ENCODE peak calls at places on chromosomes 5 and 9, in five cellular contexts. T, S, Q, D and X are unnamed samples.
A peak's percentile ranks its signal among the peaks of the same experiment; 100 is the strongest.

GRCh38 chr5:1008451-1009358 is at the start of gene NKD2:
- DNase-seq in T (peak; percentile 29), Q (peak; percentile 8), S (peak; percentile 25), D (peak; percentile 50), X (no peak)

GRCh38 chr5:138344887-138345622 is 7.0 kb downstream of the FAM53C start:
- DNase-seq in D (no peak), Q (no peak), T (no peak), S (no peak), X (no peak)

GRCh38 chr5:125083932-125084331 is 337.5 kb upstream of the ZNF608 start:
- DNase-seq in S (no peak), D (no peak), Q (no peak), T (no peak), X (peak; percentile 49)

GRCh38 chr9:133564451-133564850 is 29.9 kb downstream of the ADAMTSL2 start:
- DNase-seq in D (no peak), T (no peak), Q (no peak), S (no peak), X (no peak)

GRCh38 chr9:61673664-61674381 is 484.0 kb downstream of the SPATA31A7 start:
- DNase-seq in Q (no peak), S (no peak), D (no peak), T (no peak), X (no peak)

GRCh38 chr5:126976520-126977172 is 53.7 kb downstream of the MARCHF3 start:
- DNase-seq in T (no peak), D (no peak), S (no peak), Q (no peak), X (no peak)

GRCh38 chr5:143224672-143225071 is 178.8 kb downstream of the NR3C1 start:
- DNase-seq in Q (no peak), T (no peak), D (no peak), S (no peak), X (no peak)

GRCh38 chr9:4012446-4012845 is 287.4 kb downstream of the GLIS3 start:
- DNase-seq in D (no peak), T (no peak), S (no peak), Q (no peak), X (no peak)

GRCh38 chr9:87739546-87739945 is 13.6 kb downstream of the CTSL start:
- DNase-seq in Q (no peak), T (no peak), S (no peak), D (no peak), X (no peak)

GRCh38 chr5:1763548-1763911 is 36.1 kb downstream of the MRPL36 start:
- DNase-seq in S (no peak), D (no peak), Q (peak; percentile 11), T (peak; percentile 52), X (no peak)

GRCh38 chr5:31581498-31582099 is 49.5 kb downstream of the C5orf22 start:
- DNase-seq in Q (no peak), T (peak; percentile 46), D (no peak), S (no peak), X (peak; percentile 13)

DNA sequence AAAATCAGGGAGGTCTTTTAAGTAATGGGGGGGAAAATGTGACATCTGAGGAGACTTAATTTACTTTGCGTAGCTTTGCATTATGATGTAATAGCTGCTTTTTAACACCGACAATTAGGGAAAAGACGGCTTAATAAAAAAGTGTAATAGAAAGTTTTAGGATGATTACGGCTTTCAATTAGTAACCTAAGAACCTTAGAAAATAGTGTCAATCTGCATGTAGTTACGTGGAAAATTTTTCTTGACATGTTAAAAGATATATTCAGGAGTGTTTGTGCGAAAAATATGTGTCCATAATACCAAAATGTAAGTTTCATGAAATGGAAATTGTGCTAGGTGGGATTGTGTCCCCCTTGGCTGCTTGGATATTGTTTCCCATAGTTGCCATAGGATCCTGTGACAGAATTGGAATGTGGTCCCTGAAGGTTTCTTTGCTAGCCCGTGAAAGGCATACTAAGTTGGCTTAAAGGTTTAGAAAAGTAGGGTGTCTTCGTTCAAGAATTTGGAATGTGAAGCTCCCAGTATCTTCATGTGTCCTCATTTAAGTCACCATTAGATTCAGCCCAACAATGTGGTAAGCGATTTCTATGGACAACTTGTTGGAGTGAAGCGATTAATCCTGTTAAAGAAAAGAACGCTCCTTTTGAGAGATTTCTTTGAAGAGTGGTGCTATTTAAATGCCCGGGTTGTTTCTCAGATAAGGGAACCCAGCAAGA is 1.9 kb downstream of the RGMB start:
- DNase-seq in T (no peak), S (no peak), D (no peak), Q (no peak), X (no peak)
- H3K4me1 ChIP-seq in T (peaks cover 22% of the 10 kb centered on the region), S (peaks cover 74% of the 10 kb centered on the region), D (peaks cover 29% of the 10 kb centered on the region), Q (peaks cover 15% of the 10 kb centered on the region), X (peaks cover 33% of the 10 kb centered on the region)

DNA sequence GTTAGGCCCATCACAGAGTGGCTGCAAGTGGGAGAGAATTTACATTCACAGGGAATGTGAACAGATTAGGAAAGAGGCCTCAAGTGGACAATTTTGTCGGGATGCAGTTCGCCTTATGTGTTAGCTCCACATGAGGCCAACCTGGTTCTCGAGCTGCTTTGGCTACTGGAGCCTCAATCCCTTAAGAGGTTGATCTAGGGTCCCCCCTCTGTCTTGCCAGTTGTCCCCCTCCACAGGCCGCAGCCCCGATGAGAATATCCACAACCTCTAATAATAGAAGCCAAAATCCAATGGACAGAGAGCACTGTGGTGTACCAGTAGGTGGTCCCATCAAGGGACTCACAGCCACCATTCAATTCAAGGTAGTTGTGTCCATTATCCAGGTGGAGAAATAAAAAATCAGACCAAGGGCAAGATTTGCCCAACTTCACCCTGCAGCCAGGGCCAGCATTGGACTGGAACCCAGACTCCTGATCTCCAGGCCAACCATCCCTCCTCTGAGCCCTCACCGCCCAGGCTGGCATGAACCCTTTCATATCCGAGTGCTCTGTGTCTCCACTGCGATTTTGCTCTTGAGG is 1.7 kb upstream of the COL15A1 start:
- DNase-seq in T (no peak), S (no peak), D (no peak), Q (no peak), X (no peak)
- H3K27ac ChIP-seq in T (no peak overlapping the region), S (peak overlapping the region; percentile 93), D (no peak overlapping the region), Q (no peak overlapping the region), X (no peak overlapping the region)

GRCh38 chr9:8553444-8553843 is 753.9 kb upstream of the DMAC1 start:
- DNase-seq in Q (no peak), D (no peak), T (no peak), S (no peak), X (no peak)

GRCh38 chr9:8558176-8558575 is 758.6 kb upstream of the DMAC1 start:
- DNase-seq in Q (no peak), D (no peak), T (peak; percentile 17), S (no peak), X (peak; percentile 63)

GRCh38 chr9:8555767-8556500 is 756.4 kb upstream of the DMAC1 start:
- DNase-seq in D (no peak), S (no peak), T (no peak), Q (no peak), X (no peak)

DNA sequence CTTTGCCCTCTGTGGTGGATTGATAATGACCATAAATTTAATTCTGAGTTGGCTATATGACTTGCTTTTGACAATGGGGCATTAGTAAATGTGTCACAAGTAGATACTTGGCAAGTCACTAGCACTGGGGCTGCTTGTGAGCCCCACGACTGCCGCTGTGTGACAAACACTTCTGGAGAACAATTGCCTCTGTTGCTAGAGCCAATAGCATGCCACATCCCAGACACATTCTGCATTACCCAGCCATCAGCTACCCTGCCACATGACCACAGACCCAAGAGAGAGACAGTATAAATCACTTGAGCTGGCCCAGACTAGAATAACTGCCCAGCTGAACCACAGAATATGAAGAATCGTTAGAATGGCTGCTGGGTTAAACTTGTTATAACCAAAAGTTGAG is 753.2 kb upstream of the DMAC1 start:
- DNase-seq in S (no peak), D (no peak), T (no peak), Q (no peak), X (no peak)
- H3K4me1 ChIP-seq in S (no peaks in the 10 kb centered on the region), D (no peaks in the 10 kb centered on the region), T (no peaks in the 10 kb centered on the region), Q (no peaks in the 10 kb centered on the region), X (peaks cover 2% of the 10 kb centered on the region)

GRCh38 chr5:132592521-132592920 is 35.7 kb downstream of the RAD50 start:
- DNase-seq in D (no peak), Q (no peak), T (no peak), S (no peak), X (no peak)

GRCh38 chr5:132591140-132591539 is 34.4 kb downstream of the RAD50 start:
- DNase-seq in D (no peak), Q (no peak), S (no peak), T (peak; percentile 18), X (no peak)

GRCh38 chr5:132586063-132586462 is 29.3 kb downstream of the RAD50 start:
- DNase-seq in S (no peak), T (no peak), D (no peak), Q (no peak), X (no peak)

GRCh38 chr5:132594170-132594569 is 37.4 kb downstream of the RAD50 start:
- DNase-seq in T (no peak), S (no peak), D (no peak), Q (no peak), X (no peak)

DNA sequence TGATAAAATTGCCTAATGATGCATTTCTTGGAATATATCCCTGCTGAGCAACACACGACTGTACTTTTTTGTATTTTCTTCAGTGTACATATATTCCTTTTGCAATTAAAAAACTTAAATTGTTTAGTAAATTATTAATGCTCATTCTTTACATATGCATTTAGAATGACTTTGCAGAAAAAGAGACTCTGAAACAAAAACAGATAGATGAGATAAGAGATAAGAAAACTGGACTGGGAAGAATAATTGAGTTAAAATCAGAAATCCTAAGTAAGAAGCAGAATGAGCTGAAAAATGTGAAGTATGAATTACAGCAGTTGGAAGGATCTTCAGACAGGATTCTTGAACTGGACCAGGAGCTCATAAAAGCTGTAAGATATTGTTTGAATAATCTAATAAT is 32.7 kb downstream of the RAD50 start:
- DNase-seq in S (no peak), Q (no peak), D (no peak), T (no peak), X (no peak)
- H3K27ac ChIP-seq in S (no peak overlapping the region), Q (no peak overlapping the region), D (no peak overlapping the region), T (no peak overlapping the region), X (no peak overlapping the region)

GRCh38 chr9:107172160-107172978 is 110.7 kb upstream of the RAD23B start:
- DNase-seq in T (peak; percentile 75), D (peak; percentile 13), Q (peak; percentile 64), S (peak; percentile 70), X (peak; percentile 66)

GRCh38 chr9:107172979-107173347 is 110.1 kb upstream of the RAD23B start:
- DNase-seq in Q (no peak), S (no peak), D (no peak), T (no peak), X (no peak)

GRCh38 chr9:107169796-107170195 is 113.3 kb upstream of the RAD23B start:
- DNase-seq in T (no peak), D (no peak), S (no peak), Q (no peak), X (no peak)

GRCh38 chr9:107173422-107174180 is 109.5 kb upstream of the RAD23B start:
- DNase-seq in T (no peak), D (no peak), Q (no peak), S (no peak), X (no peak)

GRCh38 chr9:107170801-107171200 is 112.3 kb upstream of the RAD23B start:
- DNase-seq in D (no peak), Q (no peak), S (no peak), T (no peak), X (no peak)
- H3K4me1 ChIP-seq in D (no peaks in the 10 kb centered on the region), Q (peaks cover 1% of the 10 kb centered on the region), S (peaks cover 20% of the 10 kb centered on the region), T (no peaks in the 10 kb centered on the region), X (no peaks in the 10 kb centered on the region)

GRCh38 chr5:180818275-180818674 is 15.7 kb upstream of the MGAT1 start:
- DNase-seq in T (no peak), S (no peak), Q (no peak), D (no peak), X (no peak)
- H3K27ac ChIP-seq in T (no peak overlapping the region), S (peak overlapping the region; percentile 100), Q (no peak overlapping the region), D (no peak overlapping the region), X (no peak overlapping the region)